ENCODE peak calls at places on chromosomes 2 and 18, in eight cellular contexts. M is GM06990; Q is NCI-H1436; H is adrenal gland; U is SW 1271; S is stimulated activated naive B cell treated with anti-CD40 and anti-IgM and Interleukin-4, amounts not matched to agents 10 μg/mL and 1 μg/mL and 100 μg/mL, for 72 hours; L is tibial nerve; W is glutamatergic neuron. J is an unnamed sample.

GRCh38 chr2:8515390-8515761 is 166.5 kb upstream of the ID2 start:
- DNase-seq in Q (no peak), W (no peak), H (peak), L (no peak), M (peak), U (no peak), S (peak), J (no peak)

GRCh38 chr2:187390891-187391290 is 57.2 kb downstream of the CALCRL start:
- DNase-seq in M (no peak), Q (no peak), L (no peak), S (no peak), W (no peak), H (no peak), U (peak), J (no peak)

GRCh38 chr2:109448946-109449788 is 164.6 kb downstream of the SEPTIN10 start:
- DNase-seq in W (no peak), L (no peak), H (peak), Q (no peak), M (no peak), S (no peak), U (no peak), J (no peak)

GRCh38 chr2:10076511-10076910 is 3.7 kb downstream of the CYS1 start:
- DNase-seq in Q (no peak), H (no peak), M (no peak), W (no peak), L (no peak), S (no peak), U (no peak), J (no peak)

GRCh38 chr2:181305151-181306123 is 151.7 kb upstream of the ITGA4 start:
- DNase-seq in W (no peak), Q (no peak), M (peak), S (peak), L (no peak), H (no peak), U (no peak), J (peak)

GRCh38 chr2:39780825-39781600 is 2.0 kb upstream of the THUMPD2 start:
- DNase-seq in H (no peak), W (no peak), S (no peak), Q (no peak), M (no peak), U (no peak), L (no peak), J (no peak)

GRCh38 chr2:237874585-237875161 is 15.2 kb downstream of the RAMP1 start:
- DNase-seq in M (no peak), L (peak), H (no peak), Q (no peak), W (no peak), S (no peak), U (no peak), J (no peak)

GRCh38 chr2:239932881-239933735 is 92.0 kb downstream of the NDUFA10 start:
- DNase-seq in S (no peak), H (peak), L (no peak), M (no peak), U (no peak), Q (no peak), W (peak), J (no peak)

GRCh38 chr2:53475320-53475719 is 292.3 kb upstream of the CHAC2 start:
- DNase-seq in W (no peak), M (no peak), L (no peak), S (no peak), Q (no peak), U (no peak), H (no peak), J (no peak)

GRCh38 chr2:158042666-158043065 is 59.0 kb upstream of the UPP2 start:
- DNase-seq in M (no peak), S (no peak), H (no peak), U (no peak), L (no peak), W (no peak), Q (no peak), J (no peak)

GRCh38 chr2:42967959-42968674 is 175.7 kb upstream of the HAAO start:
- DNase-seq in W (no peak), S (no peak), L (peak), M (no peak), H (no peak), U (no peak), Q (no peak), J (no peak)

GRCh38 chr2:172103471-172104292 is 982 bp upstream of the DLX2 start:
- DNase-seq in U (peak), H (peak), W (peak), Q (no peak), M (peak), L (peak), S (peak), J (peak)

GRCh38 chr2:60456115-60456770 is 97.2 kb downstream of the BCL11A start:
- DNase-seq in U (no peak), W (no peak), M (no peak), L (no peak), Q (no peak), H (no peak), S (no peak), J (no peak)

GRCh38 chr2:19799881-19800780 is 101.7 kb downstream of the TTC32 start:
- DNase-seq in H (no peak), W (no peak), Q (no peak), L (no peak), M (no peak), U (no peak), S (no peak), J (no peak)

GRCh38 chr2:37466533-37467230 is 122.3 kb downstream of the QPCT start:
- DNase-seq in W (no peak), M (no peak), H (no peak), Q (no peak), S (no peak), U (no peak), L (no peak), J (no peak)

GRCh38 chr2:204691911-204692510 is 146.7 kb downstream of the PARD3B start:
- DNase-seq in W (no peak), Q (peak), U (no peak), H (peak), S (no peak), M (no peak), L (no peak), J (peak)

GRCh38 chr2:191578031-191578430 is 99.9 kb upstream of the NABP1 start:
- DNase-seq in Q (no peak), H (no peak), S (no peak), M (no peak), L (no peak), U (no peak), W (no peak), J (no peak)

GRCh38 chr18:63233334-63233733 is 86.2 kb downstream of the BCL2 start:
- DNase-seq in W (no peak), Q (no peak), U (no peak), H (no peak), L (no peak), S (no peak), M (no peak), J (no peak)

GRCh38 chr18:23805898-23806297 is 116.6 kb downstream of the LAMA3 start:
- DNase-seq in M (no peak), U (no peak), Q (no peak), H (no peak), S (no peak), L (no peak), W (no peak), J (no peak)